ENCODE peak calls at places on chromosomes 7 and 10, in nine cellular contexts. One of them, this sample, is unnamed.

GRCh38 chr7:75891815-75892411 is 13.1 kb downstream of the RHBDD2 start:
- DNase-seq in suprapubic skin: no peak
- DNase-seq in GM10248: no peak
- DNase-seq in fibroblast of lung: no peak
- DNase-seq in prostate gland: no peak
- DNase-seq in astrocyte of the spinal cord: no peak
- DNase-seq in uterus: no peak
- DNase-seq in natural killer cell: no peak
- DNase-seq in endothelial cell: no peak
- DNase-seq in this sample: no peak

GRCh38 chr10:123069271-123069670 is 60.5 kb downstream of the ACADSB start:
- DNase-seq in uterus: no peak
- DNase-seq in GM10248: no peak
- DNase-seq in prostate gland: no peak
- DNase-seq in endothelial cell: no peak
- DNase-seq in natural killer cell: no peak
- DNase-seq in suprapubic skin: no peak
- DNase-seq in astrocyte of the spinal cord: no peak
- DNase-seq in fibroblast of lung: no peak
- DNase-seq in this sample: no peak

GRCh38 chr10:97849491-97850402 is at the start of gene GOLGA7B:
- DNase-seq in fibroblast of lung: peak
- DNase-seq in astrocyte of the spinal cord: no peak
- DNase-seq in endothelial cell: peak
- DNase-seq in suprapubic skin: no peak
- DNase-seq in uterus: no peak
- DNase-seq in GM10248: peak
- DNase-seq in natural killer cell: peak
- DNase-seq in prostate gland: no peak
- DNase-seq in this sample: peak

GRCh38 chr10:14601872-14602725 is 172.6 kb downstream of the FAM107B start:
- DNase-seq in prostate gland: no peak
- DNase-seq in natural killer cell: no peak
- DNase-seq in GM10248: peak
- DNase-seq in fibroblast of lung: peak
- DNase-seq in endothelial cell: no peak
- DNase-seq in astrocyte of the spinal cord: peak
- DNase-seq in suprapubic skin: no peak
- DNase-seq in uterus: peak
- DNase-seq in this sample: peak

GRCh38 chr10:65945071-65945470 is 980.8 kb upstream of the LRRTM3 start:
- DNase-seq in GM10248: no peak
- DNase-seq in endothelial cell: no peak
- DNase-seq in astrocyte of the spinal cord: no peak
- DNase-seq in prostate gland: no peak
- DNase-seq in fibroblast of lung: no peak
- DNase-seq in natural killer cell: no peak
- DNase-seq in uterus: no peak
- DNase-seq in suprapubic skin: no peak
- DNase-seq in this sample: no peak

GRCh38 chr7:80047856-80048459 is 86.7 kb upstream of the GNAI1 start:
- DNase-seq in prostate gland: no peak
- DNase-seq in astrocyte of the spinal cord: no peak
- DNase-seq in GM10248: no peak
- DNase-seq in uterus: no peak
- DNase-seq in endothelial cell: no peak
- DNase-seq in natural killer cell: no peak
- DNase-seq in fibroblast of lung: no peak
- DNase-seq in suprapubic skin: no peak
- DNase-seq in this sample: no peak

GRCh38 chr7:6286486-6286885 is 14.1 kb upstream of the CYTH3 start:
- DNase-seq in natural killer cell: no peak
- DNase-seq in prostate gland: no peak
- DNase-seq in suprapubic skin: no peak
- DNase-seq in uterus: no peak
- DNase-seq in astrocyte of the spinal cord: no peak
- DNase-seq in fibroblast of lung: no peak
- DNase-seq in endothelial cell: no peak
- DNase-seq in GM10248: no peak
- DNase-seq in this sample: no peak

GRCh38 chr7:75679060-75679459 is 59.7 kb downstream of the HIP1 start:
- DNase-seq in suprapubic skin: no peak
- DNase-seq in GM10248: no peak
- DNase-seq in fibroblast of lung: no peak
- DNase-seq in uterus: no peak
- DNase-seq in astrocyte of the spinal cord: no peak
- DNase-seq in natural killer cell: no peak
- DNase-seq in prostate gland: no peak
- DNase-seq in endothelial cell: no peak
- DNase-seq in this sample: no peak

GRCh38 chr10:101897633-101898032 is 54.0 kb upstream of the KCNIP2 start:
- DNase-seq in uterus: no peak
- DNase-seq in prostate gland: peak
- DNase-seq in endothelial cell: no peak
- DNase-seq in suprapubic skin: no peak
- DNase-seq in astrocyte of the spinal cord: peak
- DNase-seq in natural killer cell: no peak
- DNase-seq in fibroblast of lung: peak
- DNase-seq in GM10248: no peak
- DNase-seq in this sample: no peak

GRCh38 chr7:66741706-66742053 is 1.1 kb downstream of the RABGEF1 start:
- DNase-seq in uterus: no peak
- DNase-seq in astrocyte of the spinal cord: peak
- DNase-seq in endothelial cell: no peak
- DNase-seq in fibroblast of lung: peak
- DNase-seq in natural killer cell: no peak
- DNase-seq in GM10248: no peak
- DNase-seq in suprapubic skin: no peak
- DNase-seq in prostate gland: no peak
- DNase-seq in this sample: no peak

GRCh38 chr10:103854687-103855423 is 521 bp downstream of the SH3PXD2A start:
- DNase-seq in prostate gland: no peak
- DNase-seq in uterus: peak
- DNase-seq in natural killer cell: no peak
- DNase-seq in endothelial cell: peak
- DNase-seq in GM10248: peak
- DNase-seq in astrocyte of the spinal cord: peak
- DNase-seq in suprapubic skin: no peak
- DNase-seq in fibroblast of lung: peak
- DNase-seq in this sample: peak

DNA sequence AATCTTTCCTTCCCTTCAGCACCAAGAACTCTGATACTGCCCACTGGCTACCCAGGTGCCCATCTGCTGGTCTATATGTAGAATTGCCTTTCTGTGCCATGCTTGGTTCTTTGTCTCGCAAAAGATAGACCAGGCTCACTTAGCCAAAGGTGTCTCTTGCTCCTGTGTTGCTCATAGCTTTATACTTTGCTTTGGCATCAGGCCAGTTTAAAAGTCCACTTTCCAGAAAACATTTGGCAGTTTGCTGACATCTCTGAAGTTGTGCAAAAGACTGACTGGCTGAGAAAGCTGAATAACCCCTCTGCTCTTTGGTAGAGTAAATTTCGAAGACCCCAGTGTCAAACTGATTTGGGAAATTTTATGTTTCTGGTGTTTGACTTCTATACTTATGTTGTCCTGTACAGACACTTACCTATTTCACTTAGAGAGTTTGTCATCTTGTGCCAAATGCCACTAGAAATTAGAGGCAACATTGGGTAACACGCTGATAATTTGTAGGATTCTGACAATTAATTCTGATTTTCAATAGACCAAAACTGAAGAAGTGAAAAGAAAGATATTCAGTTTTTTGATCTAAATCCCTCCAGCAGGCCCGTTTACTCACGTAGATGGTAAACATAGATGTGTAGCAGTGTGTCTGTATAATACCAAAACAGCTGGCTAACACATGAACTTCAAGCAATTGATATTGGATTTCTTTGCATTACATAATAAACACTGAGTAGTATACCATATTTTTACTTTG is 91.1 kb downstream of the CPED1 start:
- DNase-seq in prostate gland: no peak
- DNase-seq in astrocyte of the spinal cord: peak
- DNase-seq in uterus: no peak
- DNase-seq in GM10248: no peak
- DNase-seq in natural killer cell: no peak
- DNase-seq in endothelial cell: no peak
- DNase-seq in suprapubic skin: no peak
- DNase-seq in fibroblast of lung: peak
- DNase-seq in this sample: no peak
- TF ChIP-seq CTCF in prostate gland: no peak
- TF ChIP-seq CTCF in astrocyte of the spinal cord: peak
- TF ChIP-seq CTCF in uterus: no peak
- TF ChIP-seq CTCF in GM10248: no peak
- TF ChIP-seq CTCF in natural killer cell: no peak
- TF ChIP-seq CTCF in endothelial cell: no peak
- TF ChIP-seq CTCF in suprapubic skin: no peak
- TF ChIP-seq CTCF in fibroblast of lung: peak
- TF ChIP-seq CTCF in this sample: no peak

GRCh38 chr10:119111968-119112515 is 8.1 kb downstream of the DENND10 start:
- DNase-seq in GM10248: no peak
- DNase-seq in natural killer cell: no peak
- DNase-seq in astrocyte of the spinal cord: no peak
- DNase-seq in fibroblast of lung: peak
- DNase-seq in prostate gland: no peak
- DNase-seq in uterus: no peak
- DNase-seq in suprapubic skin: no peak
- DNase-seq in endothelial cell: no peak
- DNase-seq in this sample: no peak
- TF ChIP-seq CTCF in GM10248: no peak
- TF ChIP-seq CTCF in natural killer cell: no peak
- TF ChIP-seq CTCF in astrocyte of the spinal cord: no peak
- TF ChIP-seq CTCF in fibroblast of lung: no peak
- TF ChIP-seq CTCF in prostate gland: no peak
- TF ChIP-seq CTCF in uterus: no peak
- TF ChIP-seq CTCF in suprapubic skin: no peak
- TF ChIP-seq CTCF in endothelial cell: no peak
- TF ChIP-seq CTCF in this sample: no peak

GRCh38 chr10:87861953-87862643 is 1.2 kb downstream of the KLLN start:
- DNase-seq in fibroblast of lung: peak
- DNase-seq in endothelial cell: peak
- DNase-seq in suprapubic skin: peak
- DNase-seq in uterus: peak
- DNase-seq in astrocyte of the spinal cord: peak
- DNase-seq in GM10248: peak
- DNase-seq in prostate gland: peak
- DNase-seq in natural killer cell: peak
- DNase-seq in this sample: peak

GRCh38 chr10:87860156-87860795 is 3.1 kb downstream of the KLLN start:
- DNase-seq in uterus: no peak
- DNase-seq in prostate gland: no peak
- DNase-seq in astrocyte of the spinal cord: peak
- DNase-seq in endothelial cell: no peak
- DNase-seq in fibroblast of lung: peak
- DNase-seq in GM10248: peak
- DNase-seq in suprapubic skin: no peak
- DNase-seq in natural killer cell: no peak
- DNase-seq in this sample: peak

GRCh38 chr10:87862644-87863101 is 660 bp downstream of the KLLN start:
- DNase-seq in natural killer cell: no peak
- DNase-seq in fibroblast of lung: no peak
- DNase-seq in endothelial cell: no peak
- DNase-seq in uterus: no peak
- DNase-seq in prostate gland: no peak
- DNase-seq in GM10248: peak
- DNase-seq in suprapubic skin: no peak
- DNase-seq in astrocyte of the spinal cord: no peak
- DNase-seq in this sample: peak

GRCh38 chr10:87861034-87861433 is 2.3 kb downstream of the KLLN start:
- DNase-seq in astrocyte of the spinal cord: no peak
- DNase-seq in GM10248: no peak
- DNase-seq in fibroblast of lung: no peak
- DNase-seq in natural killer cell: no peak
- DNase-seq in prostate gland: no peak
- DNase-seq in uterus: no peak
- DNase-seq in suprapubic skin: no peak
- DNase-seq in endothelial cell: no peak
- DNase-seq in this sample: no peak

DNA sequence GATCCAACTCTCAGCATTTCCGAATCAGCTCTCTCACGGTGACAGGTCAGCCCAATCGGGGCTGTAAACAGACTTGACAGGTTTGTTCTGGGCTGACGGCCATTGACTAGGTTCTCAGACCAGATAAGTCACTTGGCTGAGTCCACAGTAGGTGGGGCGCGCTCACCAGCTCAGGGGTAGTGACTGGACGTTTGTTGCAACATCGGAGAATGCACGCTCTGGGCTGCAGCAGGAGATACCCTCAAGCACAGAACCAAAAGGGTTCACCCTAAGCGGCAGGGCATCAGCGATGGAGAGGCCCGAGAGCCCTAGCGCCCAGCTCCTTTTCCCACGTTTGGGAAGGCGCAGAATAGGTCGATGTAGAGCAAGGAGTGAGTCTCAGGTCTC is 1.8 kb downstream of the KLLN start:
- DNase-seq in prostate gland: peak
- DNase-seq in uterus: peak
- DNase-seq in fibroblast of lung: peak
- DNase-seq in suprapubic skin: peak
- DNase-seq in astrocyte of the spinal cord: peak
- DNase-seq in GM10248: peak
- DNase-seq in endothelial cell: peak
- DNase-seq in natural killer cell: peak
- DNase-seq in this sample: peak
- TF ChIP-seq CTCF in prostate gland: no peak
- TF ChIP-seq CTCF in uterus: peak
- TF ChIP-seq CTCF in fibroblast of lung: peak
- TF ChIP-seq CTCF in suprapubic skin: no peak
- TF ChIP-seq CTCF in astrocyte of the spinal cord: peak
- TF ChIP-seq CTCF in GM10248: peak
- TF ChIP-seq CTCF in endothelial cell: no peak
- TF ChIP-seq CTCF in natural killer cell: no peak
- TF ChIP-seq CTCF in this sample: peak

GRCh38 chr10:95906675-95907453 is 911 bp upstream of the CC2D2B start:
- DNase-seq in natural killer cell: peak
- DNase-seq in endothelial cell: peak
- DNase-seq in suprapubic skin: peak
- DNase-seq in uterus: peak
- DNase-seq in astrocyte of the spinal cord: peak
- DNase-seq in fibroblast of lung: peak
- DNase-seq in GM10248: peak
- DNase-seq in prostate gland: peak
- DNase-seq in this sample: peak
- TF ChIP-seq CTCF in natural killer cell: no peak
- TF ChIP-seq CTCF in endothelial cell: no peak
- TF ChIP-seq CTCF in suprapubic skin: no peak
- TF ChIP-seq CTCF in uterus: peak
- TF ChIP-seq CTCF in astrocyte of the spinal cord: peak
- TF ChIP-seq CTCF in fibroblast of lung: peak
- TF ChIP-seq CTCF in GM10248: peak
- TF ChIP-seq CTCF in prostate gland: no peak
- TF ChIP-seq CTCF in this sample: peak

DNA sequence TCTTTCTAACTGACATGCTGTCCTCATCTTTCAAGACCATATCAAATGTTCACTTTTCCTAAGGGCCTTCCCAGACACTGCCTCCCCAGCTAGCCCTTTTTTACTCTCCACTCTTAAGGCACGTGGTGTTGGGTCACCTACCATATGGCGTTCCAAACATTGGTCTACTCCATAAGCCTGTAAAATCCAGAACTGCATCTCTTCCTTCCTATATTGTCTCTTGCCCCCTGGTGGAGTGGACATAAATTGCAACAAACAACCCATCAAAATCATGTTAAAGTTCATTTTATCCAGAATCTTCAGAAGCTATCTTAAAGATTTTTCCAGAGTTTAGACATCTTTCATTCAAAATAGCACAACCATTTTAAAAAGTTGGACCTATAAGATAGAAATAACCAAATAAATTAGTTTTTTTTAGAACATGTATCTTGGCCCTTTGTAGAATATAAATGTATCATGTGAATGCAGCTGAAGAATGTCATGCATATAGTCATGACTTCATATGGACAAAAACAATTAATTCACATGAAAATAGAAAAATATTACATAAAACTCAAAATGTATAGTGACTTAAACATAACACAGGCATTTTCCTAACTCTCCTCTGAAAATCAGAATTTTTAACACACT is 180.6 kb upstream of the CHRM2 start:
- DNase-seq in natural killer cell: no peak
- DNase-seq in GM10248: peak
- DNase-seq in fibroblast of lung: peak
- DNase-seq in uterus: no peak
- DNase-seq in astrocyte of the spinal cord: peak
- DNase-seq in prostate gland: no peak
- DNase-seq in endothelial cell: peak
- DNase-seq in suprapubic skin: no peak
- DNase-seq in this sample: peak
- TF ChIP-seq CTCF in natural killer cell: no peak
- TF ChIP-seq CTCF in GM10248: peak
- TF ChIP-seq CTCF in fibroblast of lung: peak
- TF ChIP-seq CTCF in uterus: no peak
- TF ChIP-seq CTCF in astrocyte of the spinal cord: peak
- TF ChIP-seq CTCF in prostate gland: peak
- TF ChIP-seq CTCF in endothelial cell: peak
- TF ChIP-seq CTCF in suprapubic skin: peak
- TF ChIP-seq CTCF in this sample: peak